ENCODE peak calls at places on chromosomes 16 and 17, in five cellular contexts. C is heart left ventricle; W is sigmoid colon; F is cardiac muscle cell; O is effector memory CD4-positive, alpha-beta T cell. J is an unnamed sample. For H3K4me1, the result is how much of the 10 kb centered on the place peaks cover.

GRCh38 chr17:82238562-82239201 is 9.8 kb downstream of the SLC16A3 start:
- DNase-seq in W (peak), F (peak), O (peak), C (peak), J (peak)

GRCh38 chr16:71943887-71944286 is 48.6 kb downstream of the IST1 start:
- DNase-seq in C (no peak), O (no peak), F (no peak), W (no peak), J (no peak)

GRCh38 chr16:22122239-22122638 is 29.9 kb downstream of the VWA3A start:
- DNase-seq in W (no peak), C (no peak), F (no peak), O (no peak), J (no peak)

GRCh38 chr17:66953661-66954060 is 10.8 kb upstream of the CACNG4 start:
- DNase-seq in F (no peak), W (no peak), O (no peak), C (no peak), J (no peak)

GRCh38 chr16:684961-685696 is 995 bp upstream of the JMJD8 start:
- DNase-seq in W (peak), O (no peak), C (peak), F (no peak), J (no peak)

GRCh38 chr16:55058576-55058975 is 127.9 kb downstream of the IRX5 start:
- DNase-seq in C (no peak), O (no peak), F (no peak), W (peak), J (no peak)

GRCh38 chr17:51152766-51153209 is 571 bp upstream of the NME1 start:
- DNase-seq in F (peak), O (no peak), C (no peak), W (no peak), J (no peak)

GRCh38 chr17:30947796-30948195 is 23.0 kb upstream of the RNF135 start:
- DNase-seq in F (no peak), W (no peak), C (no peak), O (no peak), J (peak)

GRCh38 chr17:8894189-8894611 is 26.7 kb upstream of the PIK3R6 start:
- DNase-seq in O (no peak), W (no peak), C (no peak), F (peak), J (no peak)

GRCh38 chr17:6853764-6854442 is 22.4 kb upstream of the TEKT1 start:
- DNase-seq in F (no peak), C (no peak), W (no peak), O (no peak), J (no peak)

GRCh38 chr17:2056221-2057129 is 1.6 kb downstream of the HIC1 start:
- DNase-seq in W (peak), F (peak), O (no peak), C (peak), J (peak)

GRCh38 chr16:80366023-80366422 is 174.8 kb upstream of the DYNLRB2 start:
- DNase-seq in O (no peak), F (no peak), C (no peak), W (no peak), J (no peak)

GRCh38 chr17:60637683-60638082 is 37.7 kb downstream of the PPM1D start:
- DNase-seq in W (no peak), O (no peak), C (no peak), F (no peak), J (no peak)

GRCh38 chr17:13931752-13932477 is 137.4 kb upstream of the COX10 start:
- DNase-seq in O (no peak), C (peak), F (peak), W (peak), J (peak)

GRCh38 chr17:9108166-9108565 is 86.9 kb downstream of the NTN1 start:
- DNase-seq in F (no peak), C (no peak), O (no peak), W (no peak), J (no peak)

GRCh38 chr16:3007059-3007956 is 5.4 kb upstream of the CLDN9 start:
- DNase-seq in C (no peak), O (no peak), F (no peak), W (no peak), J (no peak)

GRCh38 chr16:15934991-15935390 is 14.4 kb upstream of the ABCC1 start:
- DNase-seq in C (no peak), O (no peak), W (no peak), F (no peak), J (no peak)
- H3K4me1 ChIP-seq in C (under half), O (under half), W (under half), F (under half), J (under half)

DNA sequence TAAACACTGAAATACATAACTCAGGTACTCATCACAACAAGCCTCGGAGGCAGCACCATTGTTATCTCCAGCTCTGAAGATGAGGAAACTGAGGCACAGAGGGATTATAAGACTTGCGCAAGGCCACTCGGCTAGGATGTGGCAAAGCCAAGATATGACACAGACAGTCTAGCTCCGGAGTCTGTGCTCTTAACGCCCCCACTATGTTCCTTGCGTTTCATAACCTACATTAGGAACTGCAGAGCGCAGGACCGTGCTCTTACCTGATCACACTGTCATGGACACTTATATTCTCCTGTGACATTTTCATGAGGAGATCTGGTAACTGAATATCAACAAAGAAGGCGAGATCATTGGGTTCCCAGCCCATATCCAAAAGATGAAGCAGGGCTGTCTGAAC is 85.1 kb downstream of the ZZEF1 start:
- DNase-seq in W (no peak), C (no peak), O (no peak), F (no peak), J (no peak)
- H3K4me3 ChIP-seq in W (no peak), C (no peak), O (no peak), F (no peak), J (no peak)

GRCh38 chr16:50607051-50607431 is 58.8 kb downstream of the NKD1 start:
- DNase-seq in O (no peak), W (no peak), F (no peak), C (no peak), J (no peak)
- H3K4me1 ChIP-seq in O (under half), W (under half), F (under half), C (under half), J (under half)

GRCh38 chr16:85898521-85899442 is at the start of gene IRF8:
- DNase-seq in W (peak), F (peak), O (peak), C (peak), J (peak)
- H3K4me3 ChIP-seq in W (peak), F (peak), O (peak), C (peak), J (peak)

DNA sequence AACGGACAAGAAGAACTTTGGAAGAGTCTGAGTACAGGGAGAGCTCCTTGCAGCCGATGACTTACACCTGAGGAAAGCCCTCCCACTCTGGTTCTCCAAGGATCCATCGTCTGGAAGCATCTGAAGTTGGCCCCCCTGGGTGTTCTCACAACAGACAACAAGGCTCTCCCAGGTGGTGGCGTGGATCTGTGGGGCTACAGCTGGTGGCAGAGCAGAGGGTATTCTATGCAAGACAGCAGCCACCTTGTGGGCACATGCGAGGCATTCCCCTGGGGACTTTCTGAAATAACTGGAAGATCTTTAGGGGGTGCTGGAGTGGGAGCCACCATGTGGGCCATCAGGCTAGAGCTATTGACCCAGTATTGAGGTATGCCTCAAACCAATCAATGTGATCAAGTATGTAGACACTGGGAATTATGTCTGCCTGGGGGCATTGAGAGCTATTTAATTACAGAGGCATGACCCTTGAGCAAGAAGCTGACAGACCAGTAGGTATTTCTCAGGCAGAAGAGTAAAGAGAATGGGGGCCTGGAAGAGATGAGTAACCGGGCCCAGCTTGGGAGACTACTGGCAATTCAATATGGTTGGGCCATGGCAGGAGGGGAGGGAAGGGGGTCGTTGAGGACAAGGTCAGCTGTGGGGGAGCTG is 6.9 kb upstream of the KRT19 start:
- DNase-seq in W (no peak), F (no peak), C (no peak), O (no peak), J (no peak)
- H3K4me1 ChIP-seq in W (under half), F (under half), C (under half), O (under half), J (under half)

GRCh38 chr17:36933174-36934143 is 3.8 kb upstream of the LHX1 start:
- DNase-seq in C (no peak), F (no peak), W (no peak), O (no peak), J (peak)
- H3K4me3 ChIP-seq in C (peak), F (peak), W (no peak), O (peak), J (peak)

J was measured in psoas muscle.